ENCODE peak calls at places on chromosome 17, in four cellular contexts. One of them, this sample, is unnamed.
A peak's percentile ranks its signal among the peaks of the same experiment; 100 is the strongest.

GRCh38 chr17:70582777-70583176 is 413.4 kb downstream of the KCNJ2 start:
- DNase-seq in GM12891: no peak
- DNase-seq in GM12878: no peak
- DNase-seq in K562: no peak
- DNase-seq in this sample: no peak

GRCh38 chr17:73283841-73284282 is 22.2 kb upstream of the CPSF4L start:
- DNase-seq in GM12891: no peak
- DNase-seq in GM12878: no peak
- DNase-seq in K562: no peak
- DNase-seq in this sample: no peak

GRCh38 chr17:40224707-40225092 is 5.6 kb downstream of the WIPF2 start:
- DNase-seq in GM12891: no peak
- DNase-seq in GM12878: no peak
- DNase-seq in K562: no peak
- DNase-seq in this sample: no peak

GRCh38 chr17:63113167-63113566 is 147.1 kb downstream of the TANC2 start:
- DNase-seq in GM12891: no peak
- DNase-seq in GM12878: no peak
- DNase-seq in K562: peak; percentile 7
- DNase-seq in this sample: no peak

GRCh38 chr17:79843475-79843916 is 4.3 kb upstream of the CBX4 start:
- DNase-seq in GM12891: no peak
- DNase-seq in GM12878: no peak
- DNase-seq in K562: no peak
- DNase-seq in this sample: no peak

GRCh38 chr17:43402567-43402966 is 3.8 kb downstream of the ARL4D start:
- DNase-seq in GM12891: no peak
- DNase-seq in GM12878: no peak
- DNase-seq in K562: no peak
- DNase-seq in this sample: no peak

GRCh38 chr17:76594676-76595075 is 9.0 kb upstream of the ST6GALNAC2 start:
- DNase-seq in GM12891: no peak
- DNase-seq in GM12878: no peak
- DNase-seq in K562: no peak
- DNase-seq in this sample: no peak

GRCh38 chr17:67047382-67047781 is 3.0 kb downstream of the CACNG1 start:
- DNase-seq in GM12891: no peak
- DNase-seq in GM12878: no peak
- DNase-seq in K562: no peak
- DNase-seq in this sample: no peak

GRCh38 chr17:62860962-62861873 is 53.1 kb upstream of the MARCHF10 start:
- DNase-seq in GM12891: no peak
- DNase-seq in GM12878: no peak
- DNase-seq in K562: no peak
- DNase-seq in this sample: no peak

GRCh38 chr17:45021607-45022287 is 29.7 kb downstream of the DCAKD start:
- DNase-seq in GM12891: peak; percentile 97
- DNase-seq in GM12878: no peak
- DNase-seq in K562: peak; percentile 89
- DNase-seq in this sample: peak; percentile 44

GRCh38 chr17:72697602-72698146 is 394.8 kb downstream of the SLC39A11 start:
- DNase-seq in GM12891: no peak
- DNase-seq in GM12878: no peak
- DNase-seq in K562: no peak
- DNase-seq in this sample: no peak

GRCh38 chr17:44379887-44380286 is 9.6 kb downstream of the ITGA2B start:
- DNase-seq in GM12891: no peak
- DNase-seq in GM12878: no peak
- DNase-seq in K562: no peak
- DNase-seq in this sample: no peak

GRCh38 chr17:44390250-44390649 is 801 bp upstream of the ITGA2B start:
- DNase-seq in GM12891: no peak
- DNase-seq in GM12878: no peak
- DNase-seq in K562: no peak
- DNase-seq in this sample: no peak

GRCh38 chr17:57986841-57987581 is 1.0 kb downstream of the VEZF1 start:
- DNase-seq in GM12891: no peak
- DNase-seq in GM12878: no peak
- DNase-seq in K562: peak; percentile 28
- DNase-seq in this sample: no peak

GRCh38 chr17:45135978-45136791 is 698 bp downstream of the ACBD4 start:
- DNase-seq in GM12891: no peak
- DNase-seq in GM12878: no peak
- DNase-seq in K562: no peak
- DNase-seq in this sample: no peak

GRCh38 chr17:74514632-74515035 is 16.6 kb downstream of the CD300LB start:
- DNase-seq in GM12891: no peak
- DNase-seq in GM12878: no peak
- DNase-seq in K562: no peak
- DNase-seq in this sample: no peak

GRCh38 chr17:4598776-4599504 is 14.6 kb downstream of the SMTNL2 start:
- DNase-seq in GM12891: no peak
- DNase-seq in GM12878: no peak
- DNase-seq in K562: no peak
- DNase-seq in this sample: no peak

GRCh38 chr17:77708049-77708448 is 250.5 kb upstream of the TNRC6C start:
- DNase-seq in GM12891: no peak
- DNase-seq in GM12878: no peak
- DNase-seq in K562: no peak
- DNase-seq in this sample: no peak

GRCh38 chr17:11813278-11813677 is 184.0 kb downstream of the ZNF18 start:
- DNase-seq in GM12891: no peak
- DNase-seq in GM12878: no peak
- DNase-seq in K562: no peak
- DNase-seq in this sample: no peak

GRCh38 chr17:31560836-31561235 is 169.4 kb downstream of the RAB11FIP4 start:
- DNase-seq in GM12891: no peak
- DNase-seq in GM12878: no peak
- DNase-seq in K562: no peak
- DNase-seq in this sample: no peak

GRCh38 chr17:37255434-37255833 is 120.4 kb upstream of the C17orf78 start:
- DNase-seq in GM12891: no peak
- DNase-seq in GM12878: no peak
- DNase-seq in K562: no peak
- DNase-seq in this sample: no peak

GRCh38 chr17:21081967-21082366 is 39.2 kb upstream of the USP22 start:
- DNase-seq in GM12891: no peak
- DNase-seq in GM12878: no peak
- DNase-seq in K562: peak; percentile 29
- DNase-seq in this sample: no peak
- TF ChIP-seq SPI1 in GM12891: no peak
- TF ChIP-seq SPI1 in GM12878: no peak
- TF ChIP-seq SPI1 in K562: no peak
- TF ChIP-seq SPI1 in this sample: no peak

GRCh38 chr17:48647964-48648245 is 21.7 kb upstream of the HOXB9 start:
- DNase-seq in GM12891: no peak
- DNase-seq in GM12878: no peak
- DNase-seq in K562: no peak
- DNase-seq in this sample: no peak

GRCh38 chr17:48647103-48647963 is 21.2 kb upstream of the HOXB9 start:
- DNase-seq in GM12891: no peak
- DNase-seq in GM12878: no peak
- DNase-seq in K562: peak; percentile 48
- DNase-seq in this sample: no peak

GRCh38 chr17:48645639-48646182 is 19.6 kb upstream of the HOXB9 start:
- DNase-seq in GM12891: no peak
- DNase-seq in GM12878: no peak
- DNase-seq in K562: no peak
- DNase-seq in this sample: no peak

GRCh38 chr17:48644910-48645557 is 18.9 kb upstream of the HOXB9 start:
- DNase-seq in GM12891: no peak
- DNase-seq in GM12878: no peak
- DNase-seq in K562: no peak
- DNase-seq in this sample: no peak

DNA sequence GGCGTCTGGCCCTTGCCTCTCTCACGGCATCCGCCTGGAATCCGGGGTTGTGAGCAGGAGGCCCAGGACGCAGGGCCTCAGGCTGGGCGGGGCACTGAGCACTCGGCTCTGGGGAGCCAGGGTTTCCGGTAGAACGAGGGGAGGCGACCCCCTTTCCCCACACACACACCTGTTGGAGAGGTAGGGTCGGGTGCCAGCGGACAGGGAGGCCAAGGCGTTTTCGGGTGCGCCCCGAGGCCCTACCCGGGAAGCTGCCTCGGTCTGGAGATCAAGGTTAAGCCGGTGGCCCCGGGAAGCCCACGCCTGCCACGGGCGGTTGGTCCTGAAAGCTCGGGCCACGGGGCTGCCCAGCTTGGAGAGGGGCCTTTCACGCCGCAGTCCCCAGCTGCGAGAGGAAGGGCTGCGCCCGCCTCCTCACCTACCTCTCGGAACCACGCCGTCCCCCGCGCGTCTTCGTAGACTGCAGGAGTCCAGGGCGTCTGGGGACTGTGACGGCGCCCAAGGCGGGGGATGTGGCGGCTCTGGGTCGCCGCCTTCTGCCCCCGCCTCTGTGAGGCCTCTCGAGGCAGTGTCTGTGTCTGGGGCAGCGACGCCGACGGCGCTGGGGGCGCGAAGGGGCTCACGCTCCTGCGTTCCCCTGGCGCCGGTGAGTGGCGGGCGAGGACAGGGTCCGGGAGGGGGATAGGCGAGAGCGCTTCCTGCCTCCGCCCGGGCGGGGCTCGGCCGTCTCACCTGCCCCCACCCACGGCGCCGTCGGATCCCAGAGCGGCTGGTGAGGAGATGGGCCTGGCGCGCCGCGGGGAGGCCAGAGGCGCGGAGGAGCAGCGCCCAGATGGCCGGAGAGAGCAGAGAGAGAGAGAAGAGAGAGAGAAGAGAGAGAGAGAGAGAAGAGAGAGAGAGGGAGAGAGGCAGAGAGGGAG is 20.3 kb upstream of the HOXB9 start:
- DNase-seq in GM12891: no peak
- DNase-seq in GM12878: no peak
- DNase-seq in K562: peak; percentile 76
- DNase-seq in this sample: no peak
- TF ChIP-seq SPI1 in GM12891: no peak
- TF ChIP-seq SPI1 in GM12878: no peak
- TF ChIP-seq SPI1 in K562: no peak
- TF ChIP-seq SPI1 in this sample: no peak

DNA sequence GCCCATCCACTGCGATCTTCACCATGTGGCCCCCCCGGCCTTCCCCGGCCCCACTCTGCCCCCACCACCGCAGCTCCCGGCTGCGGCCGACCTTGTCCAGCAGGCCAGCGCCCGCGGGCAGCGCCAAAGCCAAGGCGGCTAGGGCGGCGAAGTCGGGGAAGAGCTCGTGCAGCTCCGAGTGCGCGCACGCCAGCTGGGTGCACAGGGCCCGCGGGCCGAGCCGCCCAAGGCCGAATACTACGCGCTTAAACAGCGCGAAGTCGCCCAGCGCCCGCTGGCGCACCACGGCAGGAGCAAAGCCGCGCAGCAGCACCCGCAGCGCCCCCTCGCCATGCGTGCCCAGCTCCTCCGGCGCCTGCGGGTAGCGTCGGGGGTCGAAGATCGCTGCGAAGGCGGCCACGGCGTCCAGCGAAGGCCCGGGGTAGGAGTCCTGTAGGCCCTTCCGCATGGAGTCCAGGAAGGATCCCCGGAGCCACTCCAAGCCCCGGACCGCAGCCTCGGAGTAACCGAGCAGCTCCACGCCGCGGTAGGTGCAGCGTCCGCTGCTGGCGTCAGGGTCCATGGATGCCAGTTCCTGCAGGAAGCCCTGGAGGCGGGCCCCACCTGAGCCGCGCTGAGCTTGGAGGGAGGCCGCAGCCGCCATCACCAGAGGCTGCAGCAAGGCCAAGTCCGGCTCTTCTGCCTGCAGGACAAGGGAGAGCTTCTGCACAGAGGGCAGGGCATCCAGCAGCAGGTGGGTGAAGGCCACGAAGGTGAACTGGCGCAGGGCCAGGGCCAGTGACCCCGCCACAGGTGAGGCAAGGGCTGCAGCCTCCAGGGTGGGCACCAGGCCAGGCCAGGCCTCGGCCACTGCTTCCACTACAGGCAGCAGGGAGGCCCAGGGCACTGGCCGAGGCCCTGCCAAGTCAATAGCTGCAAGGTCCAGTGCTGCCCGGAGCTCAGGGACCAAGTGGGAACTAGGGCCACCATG is 10.3 kb downstream of the C17orf113 start:
- DNase-seq in GM12891: no peak
- DNase-seq in GM12878: no peak
- DNase-seq in K562: no peak
- DNase-seq in this sample: no peak
- TF ChIP-seq SPI1 in GM12891: no peak
- TF ChIP-seq SPI1 in GM12878: no peak
- TF ChIP-seq SPI1 in K562: no peak
- TF ChIP-seq SPI1 in this sample: no peak

GRCh38 chr17:81867952-81868673 is 3.0 kb downstream of the ARHGDIA start:
- DNase-seq in GM12891: no peak
- DNase-seq in GM12878: no peak
- DNase-seq in K562: peak; percentile 26
- DNase-seq in this sample: no peak

GRCh38 chr17:81867123-81867951 is 3.8 kb downstream of the ARHGDIA start:
- DNase-seq in GM12891: no peak
- DNase-seq in GM12878: no peak
- DNase-seq in K562: no peak
- DNase-seq in this sample: peak; percentile 82

GRCh38 chr17:81870155-81870977 is 771 bp downstream of the ARHGDIA start:
- DNase-seq in GM12891: no peak
- DNase-seq in GM12878: no peak
- DNase-seq in K562: peak; percentile 29
- DNase-seq in this sample: no peak

GRCh38 chr17:81869221-81870154 is 1.6 kb downstream of the ARHGDIA start:
- DNase-seq in GM12891: no peak
- DNase-seq in GM12878: no peak
- DNase-seq in K562: peak; percentile 66
- DNase-seq in this sample: peak; percentile 38

DNA sequence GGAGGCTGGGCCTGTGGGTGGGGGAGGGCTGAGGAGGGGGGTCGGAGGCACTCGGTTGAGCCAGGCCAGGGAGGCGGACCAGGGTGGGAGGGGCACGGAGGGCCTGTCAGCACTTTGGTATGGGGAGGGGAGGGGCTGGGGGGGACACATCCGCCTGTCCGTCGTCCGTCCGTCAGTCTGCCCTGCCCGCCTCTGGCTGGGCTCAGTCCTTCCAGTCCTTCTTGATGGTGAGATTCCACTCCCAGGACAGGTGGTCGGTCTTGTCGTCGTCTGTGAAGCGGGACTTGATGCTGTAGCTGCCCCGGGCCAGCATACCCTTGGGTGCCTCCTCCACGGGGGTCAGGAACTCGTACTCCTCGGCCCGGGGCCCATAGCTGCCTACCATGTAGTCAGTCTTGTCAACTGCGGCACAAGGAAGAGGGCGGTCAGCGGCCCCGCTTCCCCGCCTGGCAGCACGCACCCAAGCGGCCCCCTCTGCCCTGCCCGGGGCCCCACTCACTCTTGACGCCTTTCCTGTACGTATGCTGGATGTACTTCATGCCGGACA is 2.4 kb downstream of the ARHGDIA start:
- DNase-seq in GM12891: no peak
- DNase-seq in GM12878: no peak
- DNase-seq in K562: peak; percentile 61
- DNase-seq in this sample: no peak
- TF ChIP-seq SPI1 in GM12891: no peak
- TF ChIP-seq SPI1 in GM12878: no peak
- TF ChIP-seq SPI1 in K562: no peak
- TF ChIP-seq SPI1 in this sample: no peak